ENCODE peak calls at places on chromosomes 4 and X, in six cellular contexts. One of them, this sample, is unnamed.

GRCh38 chrX:149937881-149938426 is 337 bp downstream of the EOLA2 start:
- DNase-seq in activated T-helper 1 cell treated with anti-CD3 and anti-CD28 coated beads, Interleukin-2, amount 50 U/mL, for 16 hours: no peak
- DNase-seq in M059J: no peak
- DNase-seq in stimulated activated CD4-positive, alpha-beta T cell treated with anti-CD3 and anti-CD28 coated beads, Interleukin-15, amount 100 ng/mL, for 24 hours: peak
- DNase-seq in stimulated activated CD8-positive, alpha-beta memory T cell treated with anti-CD3 and anti-CD28 coated beads, Interleukin-4, amount 100 ng/mL, for 48 hours: peak
- DNase-seq in activated naive CD8-positive, alpha-beta T cell treated with anti-CD3 and anti-CD28 coated beads for 36 hours: peak
- DNase-seq in this sample: peak

GRCh38 chr4:85132570-85132969 is 166.1 kb upstream of the WDFY3 start:
- DNase-seq in stimulated activated CD4-positive, alpha-beta T cell treated with anti-CD3 and anti-CD28 coated beads, Interleukin-15, amount 100 ng/mL, for 24 hours: no peak
- DNase-seq in activated naive CD8-positive, alpha-beta T cell treated with anti-CD3 and anti-CD28 coated beads for 36 hours: no peak
- DNase-seq in stimulated activated CD8-positive, alpha-beta memory T cell treated with anti-CD3 and anti-CD28 coated beads, Interleukin-4, amount 100 ng/mL, for 48 hours: no peak
- DNase-seq in M059J: no peak
- DNase-seq in activated T-helper 1 cell treated with anti-CD3 and anti-CD28 coated beads, Interleukin-2, amount 50 U/mL, for 16 hours: no peak
- DNase-seq in this sample: no peak

GRCh38 chrX:1386338-1387127 is 5.4 kb downstream of the SLC25A6 start:
- DNase-seq in activated naive CD8-positive, alpha-beta T cell treated with anti-CD3 and anti-CD28 coated beads for 36 hours: no peak
- DNase-seq in stimulated activated CD8-positive, alpha-beta memory T cell treated with anti-CD3 and anti-CD28 coated beads, Interleukin-4, amount 100 ng/mL, for 48 hours: peak
- DNase-seq in stimulated activated CD4-positive, alpha-beta T cell treated with anti-CD3 and anti-CD28 coated beads, Interleukin-15, amount 100 ng/mL, for 24 hours: peak
- DNase-seq in activated T-helper 1 cell treated with anti-CD3 and anti-CD28 coated beads, Interleukin-2, amount 50 U/mL, for 16 hours: no peak
- DNase-seq in M059J: no peak
- DNase-seq in this sample: peak

GRCh38 chr4:79059631-79060399 is 120.6 kb upstream of the PAQR3 start:
- DNase-seq in activated T-helper 1 cell treated with anti-CD3 and anti-CD28 coated beads, Interleukin-2, amount 50 U/mL, for 16 hours: no peak
- DNase-seq in M059J: no peak
- DNase-seq in stimulated activated CD4-positive, alpha-beta T cell treated with anti-CD3 and anti-CD28 coated beads, Interleukin-15, amount 100 ng/mL, for 24 hours: no peak
- DNase-seq in stimulated activated CD8-positive, alpha-beta memory T cell treated with anti-CD3 and anti-CD28 coated beads, Interleukin-4, amount 100 ng/mL, for 48 hours: no peak
- DNase-seq in activated naive CD8-positive, alpha-beta T cell treated with anti-CD3 and anti-CD28 coated beads for 36 hours: no peak
- DNase-seq in this sample: no peak

GRCh38 chr4:154615211-154615610 is 2.8 kb upstream of the FGG start:
- DNase-seq in stimulated activated CD8-positive, alpha-beta memory T cell treated with anti-CD3 and anti-CD28 coated beads, Interleukin-4, amount 100 ng/mL, for 48 hours: no peak
- DNase-seq in activated T-helper 1 cell treated with anti-CD3 and anti-CD28 coated beads, Interleukin-2, amount 50 U/mL, for 16 hours: no peak
- DNase-seq in activated naive CD8-positive, alpha-beta T cell treated with anti-CD3 and anti-CD28 coated beads for 36 hours: no peak
- DNase-seq in stimulated activated CD4-positive, alpha-beta T cell treated with anti-CD3 and anti-CD28 coated beads, Interleukin-15, amount 100 ng/mL, for 24 hours: no peak
- DNase-seq in M059J: no peak
- DNase-seq in this sample: no peak

GRCh38 chrX:51852621-51853020 is 40.8 kb upstream of the MAGED1 start:
- DNase-seq in stimulated activated CD8-positive, alpha-beta memory T cell treated with anti-CD3 and anti-CD28 coated beads, Interleukin-4, amount 100 ng/mL, for 48 hours: no peak
- DNase-seq in activated naive CD8-positive, alpha-beta T cell treated with anti-CD3 and anti-CD28 coated beads for 36 hours: no peak
- DNase-seq in activated T-helper 1 cell treated with anti-CD3 and anti-CD28 coated beads, Interleukin-2, amount 50 U/mL, for 16 hours: no peak
- DNase-seq in stimulated activated CD4-positive, alpha-beta T cell treated with anti-CD3 and anti-CD28 coated beads, Interleukin-15, amount 100 ng/mL, for 24 hours: no peak
- DNase-seq in M059J: no peak
- DNase-seq in this sample: no peak

GRCh38 chrX:8913665-8914409 is 112.7 kb upstream of the FAM9A start:
- DNase-seq in activated naive CD8-positive, alpha-beta T cell treated with anti-CD3 and anti-CD28 coated beads for 36 hours: no peak
- DNase-seq in stimulated activated CD8-positive, alpha-beta memory T cell treated with anti-CD3 and anti-CD28 coated beads, Interleukin-4, amount 100 ng/mL, for 48 hours: no peak
- DNase-seq in M059J: peak
- DNase-seq in activated T-helper 1 cell treated with anti-CD3 and anti-CD28 coated beads, Interleukin-2, amount 50 U/mL, for 16 hours: no peak
- DNase-seq in stimulated activated CD4-positive, alpha-beta T cell treated with anti-CD3 and anti-CD28 coated beads, Interleukin-15, amount 100 ng/mL, for 24 hours: no peak
- DNase-seq in this sample: no peak

GRCh38 chrX:120464409-120464808 is 4.7 kb downstream of the LAMP2 start:
- DNase-seq in activated T-helper 1 cell treated with anti-CD3 and anti-CD28 coated beads, Interleukin-2, amount 50 U/mL, for 16 hours: no peak
- DNase-seq in M059J: no peak
- DNase-seq in activated naive CD8-positive, alpha-beta T cell treated with anti-CD3 and anti-CD28 coated beads for 36 hours: no peak
- DNase-seq in stimulated activated CD8-positive, alpha-beta memory T cell treated with anti-CD3 and anti-CD28 coated beads, Interleukin-4, amount 100 ng/mL, for 48 hours: no peak
- DNase-seq in stimulated activated CD4-positive, alpha-beta T cell treated with anti-CD3 and anti-CD28 coated beads, Interleukin-15, amount 100 ng/mL, for 24 hours: no peak
- DNase-seq in this sample: no peak

GRCh38 chr4:8617486-8618040 is 25.0 kb downstream of the CPZ start:
- DNase-seq in activated naive CD8-positive, alpha-beta T cell treated with anti-CD3 and anti-CD28 coated beads for 36 hours: no peak
- DNase-seq in M059J: no peak
- DNase-seq in stimulated activated CD8-positive, alpha-beta memory T cell treated with anti-CD3 and anti-CD28 coated beads, Interleukin-4, amount 100 ng/mL, for 48 hours: no peak
- DNase-seq in activated T-helper 1 cell treated with anti-CD3 and anti-CD28 coated beads, Interleukin-2, amount 50 U/mL, for 16 hours: no peak
- DNase-seq in stimulated activated CD4-positive, alpha-beta T cell treated with anti-CD3 and anti-CD28 coated beads, Interleukin-15, amount 100 ng/mL, for 24 hours: no peak
- DNase-seq in this sample: no peak

GRCh38 chr4:178395798-178396197 is 953.6 kb upstream of the AGA start:
- DNase-seq in stimulated activated CD8-positive, alpha-beta memory T cell treated with anti-CD3 and anti-CD28 coated beads, Interleukin-4, amount 100 ng/mL, for 48 hours: no peak
- DNase-seq in M059J: no peak
- DNase-seq in stimulated activated CD4-positive, alpha-beta T cell treated with anti-CD3 and anti-CD28 coated beads, Interleukin-15, amount 100 ng/mL, for 24 hours: no peak
- DNase-seq in activated T-helper 1 cell treated with anti-CD3 and anti-CD28 coated beads, Interleukin-2, amount 50 U/mL, for 16 hours: no peak
- DNase-seq in activated naive CD8-positive, alpha-beta T cell treated with anti-CD3 and anti-CD28 coated beads for 36 hours: no peak
- DNase-seq in this sample: no peak

GRCh38 chrX:63453571-63453970 is 102.4 kb upstream of the SPIN4 start:
- DNase-seq in M059J: no peak
- DNase-seq in activated T-helper 1 cell treated with anti-CD3 and anti-CD28 coated beads, Interleukin-2, amount 50 U/mL, for 16 hours: no peak
- DNase-seq in activated naive CD8-positive, alpha-beta T cell treated with anti-CD3 and anti-CD28 coated beads for 36 hours: no peak
- DNase-seq in stimulated activated CD4-positive, alpha-beta T cell treated with anti-CD3 and anti-CD28 coated beads, Interleukin-15, amount 100 ng/mL, for 24 hours: no peak
- DNase-seq in stimulated activated CD8-positive, alpha-beta memory T cell treated with anti-CD3 and anti-CD28 coated beads, Interleukin-4, amount 100 ng/mL, for 48 hours: no peak
- DNase-seq in this sample: no peak

GRCh38 chr4:90074322-90074886 is 52.8 kb upstream of the CCSER1 start:
- DNase-seq in stimulated activated CD8-positive, alpha-beta memory T cell treated with anti-CD3 and anti-CD28 coated beads, Interleukin-4, amount 100 ng/mL, for 48 hours: no peak
- DNase-seq in M059J: no peak
- DNase-seq in stimulated activated CD4-positive, alpha-beta T cell treated with anti-CD3 and anti-CD28 coated beads, Interleukin-15, amount 100 ng/mL, for 24 hours: no peak
- DNase-seq in activated naive CD8-positive, alpha-beta T cell treated with anti-CD3 and anti-CD28 coated beads for 36 hours: no peak
- DNase-seq in activated T-helper 1 cell treated with anti-CD3 and anti-CD28 coated beads, Interleukin-2, amount 50 U/mL, for 16 hours: no peak
- DNase-seq in this sample: no peak

GRCh38 chr4:41507292-41507933 is 30.5 kb upstream of the LIMCH1 start:
- DNase-seq in M059J: peak
- DNase-seq in activated naive CD8-positive, alpha-beta T cell treated with anti-CD3 and anti-CD28 coated beads for 36 hours: no peak
- DNase-seq in activated T-helper 1 cell treated with anti-CD3 and anti-CD28 coated beads, Interleukin-2, amount 50 U/mL, for 16 hours: no peak
- DNase-seq in stimulated activated CD8-positive, alpha-beta memory T cell treated with anti-CD3 and anti-CD28 coated beads, Interleukin-4, amount 100 ng/mL, for 48 hours: no peak
- DNase-seq in stimulated activated CD4-positive, alpha-beta T cell treated with anti-CD3 and anti-CD28 coated beads, Interleukin-15, amount 100 ng/mL, for 24 hours: no peak
- DNase-seq in this sample: no peak

GRCh38 chr4:158033416-158033863 is 139.4 kb downstream of the GASK1B start:
- DNase-seq in stimulated activated CD4-positive, alpha-beta T cell treated with anti-CD3 and anti-CD28 coated beads, Interleukin-15, amount 100 ng/mL, for 24 hours: no peak
- DNase-seq in M059J: peak
- DNase-seq in stimulated activated CD8-positive, alpha-beta memory T cell treated with anti-CD3 and anti-CD28 coated beads, Interleukin-4, amount 100 ng/mL, for 48 hours: no peak
- DNase-seq in activated T-helper 1 cell treated with anti-CD3 and anti-CD28 coated beads, Interleukin-2, amount 50 U/mL, for 16 hours: no peak
- DNase-seq in activated naive CD8-positive, alpha-beta T cell treated with anti-CD3 and anti-CD28 coated beads for 36 hours: no peak
- DNase-seq in this sample: no peak

GRCh38 chr4:13126976-13127910 is 356.9 kb downstream of the RAB28 start:
- DNase-seq in activated naive CD8-positive, alpha-beta T cell treated with anti-CD3 and anti-CD28 coated beads for 36 hours: no peak
- DNase-seq in M059J: no peak
- DNase-seq in activated T-helper 1 cell treated with anti-CD3 and anti-CD28 coated beads, Interleukin-2, amount 50 U/mL, for 16 hours: no peak
- DNase-seq in stimulated activated CD4-positive, alpha-beta T cell treated with anti-CD3 and anti-CD28 coated beads, Interleukin-15, amount 100 ng/mL, for 24 hours: no peak
- DNase-seq in stimulated activated CD8-positive, alpha-beta memory T cell treated with anti-CD3 and anti-CD28 coated beads, Interleukin-4, amount 100 ng/mL, for 48 hours: no peak
- DNase-seq in this sample: no peak

GRCh38 chrX:55783723-55784122 is 66.2 kb downstream of the RRAGB start:
- DNase-seq in stimulated activated CD8-positive, alpha-beta memory T cell treated with anti-CD3 and anti-CD28 coated beads, Interleukin-4, amount 100 ng/mL, for 48 hours: no peak
- DNase-seq in activated T-helper 1 cell treated with anti-CD3 and anti-CD28 coated beads, Interleukin-2, amount 50 U/mL, for 16 hours: no peak
- DNase-seq in stimulated activated CD4-positive, alpha-beta T cell treated with anti-CD3 and anti-CD28 coated beads, Interleukin-15, amount 100 ng/mL, for 24 hours: no peak
- DNase-seq in M059J: peak
- DNase-seq in activated naive CD8-positive, alpha-beta T cell treated with anti-CD3 and anti-CD28 coated beads for 36 hours: no peak
- DNase-seq in this sample: no peak

GRCh38 chr4:3267576-3268394 is 18.8 kb downstream of the MSANTD1 start:
- DNase-seq in activated T-helper 1 cell treated with anti-CD3 and anti-CD28 coated beads, Interleukin-2, amount 50 U/mL, for 16 hours: no peak
- DNase-seq in activated naive CD8-positive, alpha-beta T cell treated with anti-CD3 and anti-CD28 coated beads for 36 hours: no peak
- DNase-seq in stimulated activated CD4-positive, alpha-beta T cell treated with anti-CD3 and anti-CD28 coated beads, Interleukin-15, amount 100 ng/mL, for 24 hours: no peak
- DNase-seq in M059J: no peak
- DNase-seq in stimulated activated CD8-positive, alpha-beta memory T cell treated with anti-CD3 and anti-CD28 coated beads, Interleukin-4, amount 100 ng/mL, for 48 hours: peak
- DNase-seq in this sample: no peak

GRCh38 chr4:103201724-103202123 is 3.6 kb upstream of the CENPE start:
- DNase-seq in stimulated activated CD4-positive, alpha-beta T cell treated with anti-CD3 and anti-CD28 coated beads, Interleukin-15, amount 100 ng/mL, for 24 hours: no peak
- DNase-seq in activated T-helper 1 cell treated with anti-CD3 and anti-CD28 coated beads, Interleukin-2, amount 50 U/mL, for 16 hours: no peak
- DNase-seq in activated naive CD8-positive, alpha-beta T cell treated with anti-CD3 and anti-CD28 coated beads for 36 hours: no peak
- DNase-seq in stimulated activated CD8-positive, alpha-beta memory T cell treated with anti-CD3 and anti-CD28 coated beads, Interleukin-4, amount 100 ng/mL, for 48 hours: no peak
- DNase-seq in M059J: no peak
- DNase-seq in this sample: no peak

GRCh38 chrX:15143825-15144121 is 126.1 kb downstream of the ASB9 start:
- DNase-seq in M059J: peak
- DNase-seq in activated naive CD8-positive, alpha-beta T cell treated with anti-CD3 and anti-CD28 coated beads for 36 hours: no peak
- DNase-seq in stimulated activated CD4-positive, alpha-beta T cell treated with anti-CD3 and anti-CD28 coated beads, Interleukin-15, amount 100 ng/mL, for 24 hours: no peak
- DNase-seq in activated T-helper 1 cell treated with anti-CD3 and anti-CD28 coated beads, Interleukin-2, amount 50 U/mL, for 16 hours: no peak
- DNase-seq in stimulated activated CD8-positive, alpha-beta memory T cell treated with anti-CD3 and anti-CD28 coated beads, Interleukin-4, amount 100 ng/mL, for 48 hours: no peak
- DNase-seq in this sample: no peak

GRCh38 chr4:898869-899555 is 33.1 kb downstream of the GAK start:
- DNase-seq in activated T-helper 1 cell treated with anti-CD3 and anti-CD28 coated beads, Interleukin-2, amount 50 U/mL, for 16 hours: no peak
- DNase-seq in stimulated activated CD4-positive, alpha-beta T cell treated with anti-CD3 and anti-CD28 coated beads, Interleukin-15, amount 100 ng/mL, for 24 hours: no peak
- DNase-seq in activated naive CD8-positive, alpha-beta T cell treated with anti-CD3 and anti-CD28 coated beads for 36 hours: no peak
- DNase-seq in stimulated activated CD8-positive, alpha-beta memory T cell treated with anti-CD3 and anti-CD28 coated beads, Interleukin-4, amount 100 ng/mL, for 48 hours: no peak
- DNase-seq in M059J: no peak
- DNase-seq in this sample: no peak

GRCh38 chr4:112073201-112073600 is 72.1 kb upstream of the FAM241A start:
- DNase-seq in M059J: no peak
- DNase-seq in stimulated activated CD8-positive, alpha-beta memory T cell treated with anti-CD3 and anti-CD28 coated beads, Interleukin-4, amount 100 ng/mL, for 48 hours: no peak
- DNase-seq in stimulated activated CD4-positive, alpha-beta T cell treated with anti-CD3 and anti-CD28 coated beads, Interleukin-15, amount 100 ng/mL, for 24 hours: no peak
- DNase-seq in activated T-helper 1 cell treated with anti-CD3 and anti-CD28 coated beads, Interleukin-2, amount 50 U/mL, for 16 hours: no peak
- DNase-seq in activated naive CD8-positive, alpha-beta T cell treated with anti-CD3 and anti-CD28 coated beads for 36 hours: no peak
- DNase-seq in this sample: no peak

GRCh38 chrX:96906741-96907140 is 23.0 kb downstream of the RPA4 start:
- DNase-seq in stimulated activated CD8-positive, alpha-beta memory T cell treated with anti-CD3 and anti-CD28 coated beads, Interleukin-4, amount 100 ng/mL, for 48 hours: no peak
- DNase-seq in M059J: no peak
- DNase-seq in activated naive CD8-positive, alpha-beta T cell treated with anti-CD3 and anti-CD28 coated beads for 36 hours: no peak
- DNase-seq in stimulated activated CD4-positive, alpha-beta T cell treated with anti-CD3 and anti-CD28 coated beads, Interleukin-15, amount 100 ng/mL, for 24 hours: no peak
- DNase-seq in activated T-helper 1 cell treated with anti-CD3 and anti-CD28 coated beads, Interleukin-2, amount 50 U/mL, for 16 hours: no peak
- DNase-seq in this sample: no peak

GRCh38 chrX:115038406-115038805 is 21.0 kb upstream of the IL13RA2 start:
- DNase-seq in activated naive CD8-positive, alpha-beta T cell treated with anti-CD3 and anti-CD28 coated beads for 36 hours: no peak
- DNase-seq in stimulated activated CD4-positive, alpha-beta T cell treated with anti-CD3 and anti-CD28 coated beads, Interleukin-15, amount 100 ng/mL, for 24 hours: no peak
- DNase-seq in activated T-helper 1 cell treated with anti-CD3 and anti-CD28 coated beads, Interleukin-2, amount 50 U/mL, for 16 hours: no peak
- DNase-seq in M059J: no peak
- DNase-seq in stimulated activated CD8-positive, alpha-beta memory T cell treated with anti-CD3 and anti-CD28 coated beads, Interleukin-4, amount 100 ng/mL, for 48 hours: no peak
- DNase-seq in this sample: no peak

GRCh38 chrX:132648870-132649269 is 160.0 kb upstream of the MBNL3 start:
- DNase-seq in activated T-helper 1 cell treated with anti-CD3 and anti-CD28 coated beads, Interleukin-2, amount 50 U/mL, for 16 hours: no peak
- DNase-seq in activated naive CD8-positive, alpha-beta T cell treated with anti-CD3 and anti-CD28 coated beads for 36 hours: no peak
- DNase-seq in stimulated activated CD8-positive, alpha-beta memory T cell treated with anti-CD3 and anti-CD28 coated beads, Interleukin-4, amount 100 ng/mL, for 48 hours: no peak
- DNase-seq in stimulated activated CD4-positive, alpha-beta T cell treated with anti-CD3 and anti-CD28 coated beads, Interleukin-15, amount 100 ng/mL, for 24 hours: no peak
- DNase-seq in M059J: no peak
- DNase-seq in this sample: no peak

GRCh38 chr4:24607338-24607737 is 23.0 kb upstream of the DHX15 start:
- DNase-seq in stimulated activated CD8-positive, alpha-beta memory T cell treated with anti-CD3 and anti-CD28 coated beads, Interleukin-4, amount 100 ng/mL, for 48 hours: no peak
- DNase-seq in activated naive CD8-positive, alpha-beta T cell treated with anti-CD3 and anti-CD28 coated beads for 36 hours: no peak
- DNase-seq in M059J: no peak
- DNase-seq in activated T-helper 1 cell treated with anti-CD3 and anti-CD28 coated beads, Interleukin-2, amount 50 U/mL, for 16 hours: no peak
- DNase-seq in stimulated activated CD4-positive, alpha-beta T cell treated with anti-CD3 and anti-CD28 coated beads, Interleukin-15, amount 100 ng/mL, for 24 hours: no peak
- DNase-seq in this sample: no peak

GRCh38 chr4:151933122-151933827 is 172.5 kb upstream of the GATB start:
- DNase-seq in stimulated activated CD4-positive, alpha-beta T cell treated with anti-CD3 and anti-CD28 coated beads, Interleukin-15, amount 100 ng/mL, for 24 hours: peak
- DNase-seq in stimulated activated CD8-positive, alpha-beta memory T cell treated with anti-CD3 and anti-CD28 coated beads, Interleukin-4, amount 100 ng/mL, for 48 hours: no peak
- DNase-seq in activated T-helper 1 cell treated with anti-CD3 and anti-CD28 coated beads, Interleukin-2, amount 50 U/mL, for 16 hours: no peak
- DNase-seq in activated naive CD8-positive, alpha-beta T cell treated with anti-CD3 and anti-CD28 coated beads for 36 hours: no peak
- DNase-seq in M059J: no peak
- DNase-seq in this sample: no peak

GRCh38 chr4:82623284-82623683 is 61.5 kb upstream of the TMEM150C start:
- DNase-seq in stimulated activated CD8-positive, alpha-beta memory T cell treated with anti-CD3 and anti-CD28 coated beads, Interleukin-4, amount 100 ng/mL, for 48 hours: no peak
- DNase-seq in activated naive CD8-positive, alpha-beta T cell treated with anti-CD3 and anti-CD28 coated beads for 36 hours: no peak
- DNase-seq in M059J: no peak
- DNase-seq in stimulated activated CD4-positive, alpha-beta T cell treated with anti-CD3 and anti-CD28 coated beads, Interleukin-15, amount 100 ng/mL, for 24 hours: no peak
- DNase-seq in activated T-helper 1 cell treated with anti-CD3 and anti-CD28 coated beads, Interleukin-2, amount 50 U/mL, for 16 hours: no peak
- DNase-seq in this sample: no peak

GRCh38 chr4:55884093-55884850 is 30.8 kb downstream of the EXOC1 start:
- DNase-seq in M059J: no peak
- DNase-seq in stimulated activated CD8-positive, alpha-beta memory T cell treated with anti-CD3 and anti-CD28 coated beads, Interleukin-4, amount 100 ng/mL, for 48 hours: no peak
- DNase-seq in activated T-helper 1 cell treated with anti-CD3 and anti-CD28 coated beads, Interleukin-2, amount 50 U/mL, for 16 hours: no peak
- DNase-seq in stimulated activated CD4-positive, alpha-beta T cell treated with anti-CD3 and anti-CD28 coated beads, Interleukin-15, amount 100 ng/mL, for 24 hours: no peak
- DNase-seq in activated naive CD8-positive, alpha-beta T cell treated with anti-CD3 and anti-CD28 coated beads for 36 hours: no peak
- DNase-seq in this sample: no peak

GRCh38 chr4:907691-908437 is 24.3 kb downstream of the GAK start:
- DNase-seq in M059J: no peak
- DNase-seq in activated T-helper 1 cell treated with anti-CD3 and anti-CD28 coated beads, Interleukin-2, amount 50 U/mL, for 16 hours: no peak
- DNase-seq in activated naive CD8-positive, alpha-beta T cell treated with anti-CD3 and anti-CD28 coated beads for 36 hours: no peak
- DNase-seq in stimulated activated CD4-positive, alpha-beta T cell treated with anti-CD3 and anti-CD28 coated beads, Interleukin-15, amount 100 ng/mL, for 24 hours: no peak
- DNase-seq in stimulated activated CD8-positive, alpha-beta memory T cell treated with anti-CD3 and anti-CD28 coated beads, Interleukin-4, amount 100 ng/mL, for 48 hours: no peak
- DNase-seq in this sample: no peak